ENCODE peak calls at places on chromosomes 13 and 19, in six cellular contexts. G is HTR-8/SVneo; J is head of caudate nucleus; Q is pancreas; K is stimulated activated CD4-positive, alpha-beta T cell treated with anti-CD3 and anti-CD28 coated beads, Interleukin-1b, Interleukin-23, amount 100 ng/mL, for 1 hour; C is NCI-H2171 treated with DMSO at 0.1 percent for 48 hours. S is an unnamed sample.

GRCh38 chr13:83184819-83185218 is 697.5 kb downstream of the SLITRK1 start:
- DNase-seq in J (no peak), C (no peak), Q (no peak), G (no peak), K (no peak), S (no peak)

GRCh38 chr19:48768989-48769713 is 13.8 kb downstream of the FGF21 start:
- DNase-seq in G (no peak), K (no peak), C (no peak), J (no peak), Q (no peak), S (no peak)

GRCh38 chr19:35114656-35115537 is 726 bp upstream of the FXYD3 start:
- DNase-seq in C (peak), J (peak), Q (no peak), K (peak), G (peak), S (no peak)

GRCh38 chr13:26308250-26308649 is 54.3 kb downstream of the CDK8 start:
- DNase-seq in K (no peak), G (no peak), Q (no peak), C (no peak), J (no peak), S (no peak)

GRCh38 chr19:7348587-7349230 is at the start of gene ARHGEF18:
- DNase-seq in J (no peak), C (no peak), G (no peak), K (peak), Q (no peak), S (no peak)

GRCh38 chr13:80962855-80963254 is 621.9 kb upstream of the SPRY2 start:
- DNase-seq in K (no peak), J (no peak), Q (no peak), C (no peak), G (no peak), S (no peak)

GRCh38 chr19:8477889-8478288 is 24.6 kb downstream of the PRAM1 start:
- DNase-seq in J (no peak), K (no peak), C (no peak), Q (no peak), G (no peak), S (no peak)

GRCh38 chr13:105037064-105037463 is 1498.4 kb downstream of the EFNB2 start:
- DNase-seq in J (no peak), G (no peak), C (no peak), K (no peak), Q (no peak), S (no peak)

GRCh38 chr19:10884273-10884672 is 12.9 kb downstream of the CARM1 start:
- DNase-seq in Q (no peak), G (no peak), C (no peak), K (no peak), J (no peak), S (no peak)

GRCh38 chr19:27774827-27775226 is 1438.1 kb downstream of the UQCRFS1 start:
- DNase-seq in G (no peak), K (no peak), J (no peak), C (peak), Q (no peak), S (peak)

GRCh38 chr19:11151181-11151580 is 4.4 kb downstream of the SPC24 start:
- DNase-seq in C (no peak), J (no peak), G (no peak), Q (no peak), K (no peak), S (no peak)

GRCh38 chr19:19943848-19944582 is 43.3 kb downstream of the ZNF93 start:
- DNase-seq in Q (no peak), J (no peak), K (no peak), G (no peak), C (no peak), S (no peak)

GRCh38 chr19:47391510-47392223 is 27.7 kb downstream of the MEIS3 start:
- DNase-seq in Q (peak), G (peak), J (peak), K (peak), C (peak), S (peak)

GRCh38 chr19:11964858-11965645 is at the start of gene ZNF763:
- DNase-seq in C (no peak), Q (peak), G (peak), K (peak), J (peak), S (no peak)

GRCh38 chr13:37868691-37869505 is 674 bp downstream of the TRPC4 start:
- DNase-seq in Q (no peak), G (no peak), K (no peak), J (no peak), C (no peak), S (peak)

GRCh38 chr13:19266979-19267378 is 85.4 kb upstream of the TUBA3C start:
- DNase-seq in Q (no peak), G (no peak), C (no peak), J (no peak), K (no peak), S (no peak)

GRCh38 chr13:30926781-30927180 is 5.7 kb upstream of the TEX26 start:
- DNase-seq in Q (no peak), J (no peak), C (no peak), G (no peak), K (no peak), S (no peak)

GRCh38 chr19:4448147-4448985 is 9.2 kb downstream of the UBXN6 start:
- DNase-seq in J (no peak), Q (peak), C (no peak), K (no peak), G (no peak), S (no peak)

GRCh38 chr13:93169980-93170379 is 56.6 kb upstream of the GPC6 start:
- DNase-seq in C (no peak), G (no peak), K (no peak), Q (no peak), J (no peak), S (no peak)

GRCh38 chr19:33291623-33292534 is 10.5 kb downstream of the CEBPA start:
- DNase-seq in K (no peak), C (no peak), Q (no peak), J (no peak), G (no peak), S (no peak)

GRCh38 chr13:97659602-97660001 is 225.6 kb downstream of the RAP2A start:
- DNase-seq in K (no peak), J (peak), C (no peak), Q (no peak), G (peak), S (no peak)

GRCh38 chr19:861756-862528 is 2.5 kb downstream of the CFD start:
- DNase-seq in J (no peak), Q (no peak), G (no peak), C (no peak), K (peak), S (no peak)

GRCh38 chr19:18399008-18399407 is 1.6 kb upstream of the LRRC25 start:
- DNase-seq in G (no peak), Q (peak), K (no peak), C (no peak), J (no peak), S (peak)

GRCh38 chr13:110759710-110760109 is 46.2 kb downstream of the ING1 start:
- DNase-seq in J (no peak), Q (no peak), C (no peak), G (no peak), K (no peak), S (no peak)

GRCh38 chr19:41912899-41913475 is 15.3 kb downstream of the ERFL start:
- DNase-seq in K (no peak), C (no peak), Q (no peak), G (no peak), J (no peak), S (no peak)

GRCh38 chr19:24069907-24070657 is 16.9 kb upstream of the ZNF254 start:
- DNase-seq in J (no peak), Q (no peak), C (no peak), G (no peak), K (no peak), S (no peak)

GRCh38 chr13:108281941-108282340 is 12.4 kb downstream of the TNFSF13B start:
- DNase-seq in Q (no peak), G (no peak), K (no peak), J (no peak), C (no peak), S (no peak)